ENCODE peak calls at places on chromosomes 7 and 10, in five cellular contexts. I is stimulated activated CD4-positive, alpha-beta T cell treated with anti-CD3 and anti-CD28 coated beads, Interleukin-12 subunit alpha, Interleukin-12 subunit beta, amount 100 ng/mL, for 4 hours; X is NCI-H446 treated with DMSO at 0.1 percent for 48 hours; T is HCT116; P is tibial artery. M is an unnamed sample.

GRCh38 chr10:44355630-44356029 is 29.3 kb downstream of the CXCL12 start:
- DNase-seq in I (no peak), X (no peak), T (no peak), P (peak; percentile 51), M (no peak)

GRCh38 chr7:96823274-96823673 is 113.6 kb upstream of the SEM1 start:
- DNase-seq in I (no peak), X (peak; percentile 13), T (no peak), P (no peak), M (no peak)

GRCh38 chr10:117175215-117175900 is 21.9 kb upstream of the KCNK18 start:
- DNase-seq in I (peak; percentile 38), X (no peak), T (no peak), P (no peak), M (no peak)

GRCh38 chr7:45035909-45036308 is 35.9 kb downstream of the CCM2 start:
- DNase-seq in I (no peak), X (no peak), T (no peak), P (peak; percentile 15), M (peak; percentile 44)

GRCh38 chr7:21028990-21029337 is 242.3 kb upstream of the SP8 start:
- DNase-seq in I (no peak), X (no peak), T (no peak), P (no peak), M (no peak)

GRCh38 chr10:86401588-86402282 is 35.1 kb upstream of the GRID1 start:
- DNase-seq in I (no peak), X (no peak), T (no peak), P (no peak), M (no peak)

GRCh38 chr7:34471844-34472243 is 186.2 kb upstream of the NPSR1 start:
- DNase-seq in I (no peak), X (no peak), T (no peak), P (no peak), M (no peak)

GRCh38 chr7:71184136-71184535 is 52.2 kb downstream of the GALNT17 start:
- DNase-seq in I (no peak), X (no peak), T (no peak), P (no peak), M (no peak)

GRCh38 chr7:150519310-150519709 is 4.6 kb downstream of the GIMAP7 start:
- DNase-seq in I (no peak), X (no peak), T (no peak), P (no peak), M (no peak)

GRCh38 chr10:72308320-72308987 is 34.7 kb downstream of the DDIT4 start:
- DNase-seq in I (no peak), X (no peak), T (peak; percentile 82), P (peak; percentile 78), M (no peak)

GRCh38 chr7:33792041-33792440 is 113.3 kb upstream of the BMPER start:
- DNase-seq in I (no peak), X (no peak), T (no peak), P (no peak), M (no peak)

GRCh38 chr10:110212119-110213006 is 5.0 kb downstream of the MXI1 start:
- DNase-seq in I (no peak), X (no peak), T (no peak), P (no peak), M (no peak)

GRCh38 chr7:73342645-73343044 is 14.7 kb downstream of the FKBP6 start:
- DNase-seq in I (no peak), X (no peak), T (peak; percentile 29), P (no peak), M (no peak)

GRCh38 chr10:112580267-112580666 is 133.3 kb downstream of the VTI1A start:
- DNase-seq in I (no peak), X (no peak), T (no peak), P (no peak), M (no peak)

GRCh38 chr10:26430641-26431163 is 7.4 kb upstream of the APBB1IP start:
- DNase-seq in I (no peak), X (no peak), T (no peak), P (no peak), M (no peak)

GRCh38 chr7:113801751-113802150 is 117.1 kb downstream of the PPP1R3A start:
- DNase-seq in I (no peak), X (no peak), T (no peak), P (no peak), M (no peak)

GRCh38 chr7:90412458-90413184 is 9.4 kb downstream of the CLDN12 start:
- DNase-seq in I (no peak), X (no peak), T (peak; percentile 15), P (no peak), M (peak; percentile 81)

GRCh38 chr7:117158941-117159705 is 163.7 kb downstream of the WNT2 start:
- DNase-seq in I (no peak), X (no peak), T (no peak), P (no peak), M (no peak)

GRCh38 chr7:91435386-91436059 is 171.3 kb downstream of the FZD1 start:
- DNase-seq in I (no peak), X (no peak), T (no peak), P (no peak), M (no peak)

GRCh38 chr7:14191686-14192098 is 202.2 kb upstream of the ETV1 start:
- DNase-seq in I (no peak), X (peak; percentile 75), T (peak; percentile 12), P (no peak), M (no peak)

GRCh38 chr7:77396894-77397547 is 19.1 kb downstream of the GSAP start:
- DNase-seq in I (no peak), X (no peak), T (no peak), P (no peak), M (no peak)

GRCh38 chr7:124712017-124712416 is 53.6 kb downstream of the GPR37 start:
- DNase-seq in I (no peak), X (no peak), T (no peak), P (no peak), M (no peak)

GRCh38 chr7:75667938-75668337 is 70.8 kb downstream of the HIP1 start:
- DNase-seq in I (no peak), X (no peak), T (no peak), P (no peak), M (no peak)

GRCh38 chr10:86941426-86941825 is 16.0 kb downstream of the MMRN2 start:
- DNase-seq in I (no peak), X (no peak), T (no peak), P (no peak), M (no peak)

GRCh38 chr10:89074120-89074519 is 83.5 kb downstream of the FAS start:
- DNase-seq in I (no peak), X (no peak), T (no peak), P (peak; percentile 79), M (no peak)

GRCh38 chr10:112834661-112835060 is 115.4 kb upstream of the TCF7L2 start:
- DNase-seq in I (no peak), X (no peak), T (no peak), P (no peak), M (no peak)

GRCh38 chr10:122618461-122619165 is 58.1 kb downstream of the DMBT1 start:
- DNase-seq in I (no peak), X (no peak), T (no peak), P (peak; percentile 15), M (no peak)

GRCh38 chr7:156493942-156494341 is 146.6 kb upstream of the RNF32 start:
- DNase-seq in I (no peak), X (no peak), T (no peak), P (no peak), M (no peak)

GRCh38 chr10:70940834-70941568 is 52.6 kb upstream of the PCBD1 start:
- DNase-seq in I (no peak), X (no peak), T (no peak), P (no peak), M (no peak)

GRCh38 chr7:25095516-25096345 is 29.3 kb downstream of the CYCS start:
- DNase-seq in I (no peak), X (no peak), T (no peak), P (no peak), M (no peak)

GRCh38 chr10:28400176-28400575 is 97.3 kb upstream of the MPP7 start:
- DNase-seq in I (no peak), X (no peak), T (no peak), P (no peak), M (no peak)

GRCh38 chr7:26187380-26188290 is 12.9 kb downstream of the HNRNPA2B1 start:
- DNase-seq in I (no peak), X (no peak), T (no peak), P (no peak), M (no peak)

GRCh38 chr10:52615756-52616419 is 156.7 kb downstream of the MBL2 start:
- DNase-seq in I (no peak), X (no peak), T (no peak), P (no peak), M (no peak)

GRCh38 chr7:75817112-75817511 is 3.5 kb upstream of the CCL24 start:
- DNase-seq in I (no peak), X (no peak), T (no peak), P (no peak), M (no peak)

GRCh38 chr10:73646598-73647041 is 5.3 kb upstream of the MYOZ1 start:
- DNase-seq in I (no peak), X (no peak), T (no peak), P (no peak), M (no peak)

GRCh38 chr10:96043157-96043894 is at the start of gene CCNJ:
- DNase-seq in I (peak; percentile 80), X (peak; percentile 31), T (peak; percentile 77), P (peak; percentile 91), M (no peak)

GRCh38 chr10:102670871-102671434 is 26.7 kb downstream of the TRIM8 start:
- DNase-seq in I (no peak), X (no peak), T (no peak), P (peak; percentile 47), M (no peak)

GRCh38 chr7:74405191-74405898 is 48.4 kb upstream of the GTF2IRD1 start:
- DNase-seq in I (no peak), X (no peak), T (no peak), P (no peak), M (no peak)